ENCODE peak calls at places on chromosomes 13 and 19, in four cellular contexts. E is K562, H is HepG2, T is H1. B is an unnamed sample.

GRCh38 chr13:43326100-43326499 is 302.7 kb downstream of the DNAJC15 start:
- DNase-seq in E (no peak), H (no peak), T (no peak), B (no peak)

GRCh38 chr13:38341149-38341692 is 8.4 kb upstream of the UFM1 start:
- DNase-seq in E (peak; percentile 47), H (no peak), T (no peak), B (no peak)

GRCh38 chr13:48319458-48320395 is 16.2 kb downstream of the RB1 start:
- DNase-seq in E (no peak), H (no peak), T (no peak), B (no peak)

GRCh38 chr13:114115191-114115671 is 17.2 kb downstream of the RASA3 start:
- DNase-seq in E (peak; percentile 78), H (peak; percentile 33), T (no peak), B (no peak)

GRCh38 chr13:73335226-73335625 is 276.4 kb downstream of the KLF5 start:
- DNase-seq in E (no peak), H (no peak), T (no peak), B (peak; percentile 45)

GRCh38 chr13:49220856-49221614 is 897 bp downstream of the MLNR start:
- DNase-seq in E (no peak), H (no peak), T (peak; percentile 73), B (no peak)

GRCh38 chr13:22926176-22927007 is 254.4 kb upstream of the SGCG start:
- DNase-seq in E (peak; percentile 90), H (no peak), T (peak; percentile 80), B (no peak)

GRCh38 chr13:33207616-33207964 is 78.0 kb downstream of the STARD13 start:
- DNase-seq in E (no peak), H (peak; percentile 74), T (no peak), B (no peak)

GRCh38 chr13:33509642-33510229 is 224.2 kb upstream of the STARD13 start:
- DNase-seq in E (no peak), H (no peak), T (no peak), B (no peak)

GRCh38 chr19:37955986-37956385 is 49.0 kb downstream of the SIPA1L3 start:
- DNase-seq in E (no peak), H (no peak), T (no peak), B (no peak)

GRCh38 chr13:18944501-18945068 is 237.0 kb downstream of the TUBA3C start:
- DNase-seq in E (no peak), H (no peak), T (no peak), B (no peak)

GRCh38 chr13:66933994-66934393 is 296.1 kb downstream of the PCDH9 start:
- DNase-seq in E (peak; percentile 57), H (no peak), T (no peak), B (peak; percentile 15)

GRCh38 chr19:46218160-46218559 is 11.4 kb upstream of the IGFL1 start:
- DNase-seq in E (peak; percentile 65), H (peak; percentile 23), T (peak; percentile 89), B (no peak)

GRCh38 chr19:49799798-49800376 is 13.2 kb downstream of the FUZ start:
- DNase-seq in E (no peak), H (no peak), T (peak; percentile 83), B (no peak)

GRCh38 chr19:378706-379105 is 30.2 kb downstream of the C2CD4C start:
- DNase-seq in E (no peak), H (no peak), T (no peak), B (no peak)

GRCh38 chr19:7850429-7850819 is 20.4 kb downstream of the EVI5L start:
- DNase-seq in E (no peak), H (no peak), T (no peak), B (no peak)

GRCh38 chr19:55088543-55089265 is 13.0 kb downstream of the EPS8L1 start:
- DNase-seq in E (peak; percentile 87), H (peak; percentile 59), T (peak; percentile 99), B (peak; percentile 81)

GRCh38 chr13:42247883-42248282 is 24.1 kb upstream of the AKAP11 start:
- DNase-seq in E (no peak), H (no peak), T (no peak), B (no peak)

GRCh38 chr19:3359850-3360493 is 6.4 kb upstream of the NFIC start:
- DNase-seq in E (peak; percentile 49), H (no peak), T (no peak), B (no peak)

GRCh38 chr19:48638831-48639381 is 1.7 kb upstream of the DBP start:
- DNase-seq in E (peak; percentile 82), H (no peak), T (peak; percentile 86), B (no peak)
- TF ChIP-seq PHF8 in E (peak; percentile 33), H (no peak), T (no peak), B (no peak)

GRCh38 chr13:30845297-30846214 is 60.5 kb upstream of the MEDAG start:
- DNase-seq in E (no peak), H (peak; percentile 87), T (no peak), B (no peak)

GRCh38 chr13:30846311-30846710 is 59.8 kb upstream of the MEDAG start:
- DNase-seq in E (no peak), H (no peak), T (no peak), B (no peak)

GRCh38 chr13:30843548-30843947 is 62.5 kb upstream of the MEDAG start:
- DNase-seq in E (no peak), H (no peak), T (no peak), B (no peak)

GRCh38 chr13:30846844-30847243 is 59.2 kb upstream of the MEDAG start:
- DNase-seq in E (no peak), H (peak; percentile 77), T (no peak), B (no peak)

GRCh38 chr13:30844548-30845296 is 61.3 kb upstream of the MEDAG start:
- DNase-seq in E (no peak), H (no peak), T (no peak), B (peak; percentile 19)
- TF ChIP-seq PHF8 in E (no peak), H (no peak), T (no peak), B (no peak)

DNA sequence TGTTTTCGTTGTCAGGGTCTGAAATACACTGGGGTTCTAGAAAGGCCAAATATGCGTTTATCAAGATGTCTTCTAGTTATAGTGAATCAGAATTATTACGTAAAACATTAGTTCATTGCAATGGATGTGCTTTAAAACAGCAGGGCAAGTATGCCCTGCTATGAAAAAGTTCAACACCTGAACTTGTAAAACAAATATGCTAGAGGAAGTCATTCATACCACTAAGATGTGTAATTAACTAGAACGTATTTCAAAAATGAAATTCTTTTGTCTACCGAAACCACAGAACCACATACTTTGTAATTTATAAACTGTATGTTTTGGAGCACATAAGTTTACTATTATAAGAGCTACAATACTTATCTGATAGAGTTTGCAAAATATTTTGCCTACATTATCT is 266.2 kb downstream of the KCTD12 start:
- DNase-seq in E (no peak), H (no peak), T (no peak), B (no peak)
- TF ChIP-seq PHF8 in E (no peak), H (no peak), T (no peak), B (no peak)

GRCh38 chr19:18469245-18470107 is 31.5 kb upstream of the ISYNA1 start:
- DNase-seq in E (peak; percentile 85), H (peak; percentile 85), T (peak; percentile 95), B (peak; percentile 48)
- TF ChIP-seq PHF8 in E (no peak), H (no peak), T (no peak), B (no peak)

GRCh38 chr13:50326271-50326670 is 311.0 kb downstream of the KCNRG start:
- DNase-seq in E (no peak), H (no peak), T (no peak), B (no peak)

GRCh38 chr13:50326746-50327145 is 311.5 kb downstream of the KCNRG start:
- DNase-seq in E (no peak), H (no peak), T (no peak), B (no peak)

GRCh38 chr13:50320297-50320862 is 305.1 kb downstream of the KCNRG start:
- DNase-seq in E (no peak), H (peak; percentile 84), T (no peak), B (no peak)

GRCh38 chr13:50322006-50322405 is 306.8 kb downstream of the KCNRG start:
- DNase-seq in E (no peak), H (no peak), T (no peak), B (no peak)

GRCh38 chr13:50323440-50324070 is 308.3 kb downstream of the KCNRG start:
- DNase-seq in E (no peak), H (no peak), T (no peak), B (no peak)
- TF ChIP-seq PHF8 in E (no peak), H (no peak), T (no peak), B (no peak)

GRCh38 chr13:77545626-77546412 is 10.3 kb downstream of the SCEL start:
- DNase-seq in E (no peak), H (no peak), T (no peak), B (no peak)

GRCh38 chr13:77543711-77544110 is 8.2 kb downstream of the SCEL start:
- DNase-seq in E (no peak), H (no peak), T (no peak), B (no peak)

GRCh38 chr13:77548095-77548494 is 12.6 kb downstream of the SCEL start:
- DNase-seq in E (no peak), H (no peak), T (no peak), B (no peak)

GRCh38 chr13:77544765-77545316 is 9.3 kb downstream of the SCEL start:
- DNase-seq in E (no peak), H (no peak), T (no peak), B (no peak)

GRCh38 chr13:77544365-77544764 is 8.9 kb downstream of the SCEL start:
- DNase-seq in E (no peak), H (no peak), T (no peak), B (no peak)
- TF ChIP-seq PHF8 in E (no peak), H (no peak), T (no peak), B (no peak)

GRCh38 chr19:13507053-13507611 is 853 bp upstream of the CACNA1A start:
- DNase-seq in E (no peak), H (no peak), T (peak; percentile 59), B (no peak)

GRCh38 chr19:13506550-13506878 is 235 bp upstream of the CACNA1A start:
- DNase-seq in E (no peak), H (no peak), T (peak; percentile 54), B (no peak)

GRCh38 chr19:13505761-13506549 is at the start of gene CACNA1A:
- DNase-seq in E (no peak), H (no peak), T (peak; percentile 80), B (no peak)

GRCh38 chr19:13511947-13512346 is 5.7 kb upstream of the CACNA1A start:
- DNase-seq in E (no peak), H (no peak), T (no peak), B (no peak)
- TF ChIP-seq PHF8 in E (no peak), H (no peak), T (no peak), B (no peak)

DNA sequence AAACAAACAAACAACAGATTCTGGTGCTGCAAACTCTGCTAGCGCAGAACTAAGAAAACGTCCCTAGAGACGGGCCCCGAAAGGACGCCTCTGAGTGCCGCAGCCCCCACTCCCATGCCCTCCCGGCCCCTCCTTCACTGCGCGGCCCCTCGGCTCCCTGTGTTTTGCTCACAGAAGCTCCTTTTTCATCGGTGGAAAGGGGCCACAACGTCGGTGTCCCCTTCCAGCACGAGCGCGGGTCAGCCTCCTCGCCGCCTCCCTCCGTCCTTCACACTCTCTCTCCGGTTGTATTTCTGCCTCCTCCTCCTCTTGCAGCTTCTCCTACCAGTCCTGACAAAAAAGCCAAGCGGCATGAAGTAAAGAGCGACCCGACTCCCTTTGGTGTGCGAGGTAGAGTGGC is 14.8 kb upstream of the F7 start:
- DNase-seq in E (no peak), H (no peak), T (no peak), B (no peak)
- TF ChIP-seq PHF8 in E (no peak), H (no peak), T (no peak), B (no peak)